ENCODE peak calls at places on chromosomes 11 and 22, in ten cellular contexts. Z is gastrocnemius medialis, X is tibial nerve, T is HepG2, A is stomach, Q is uterus, V is IMR-90, N is sigmoid colon, B is HCT116, O is transverse colon. C is an unnamed sample.

GRCh38 chr11:31295308-31295707 is 74.2 kb downstream of the DCDC1 start:
- DNase-seq in O (no peak), V (no peak), B (no peak), N (no peak), Q (no peak), A (no peak), T (no peak), Z (no peak), X (no peak), C (no peak)

GRCh38 chr22:19595532-19595931 is 71.3 kb upstream of the CLDN5 start:
- DNase-seq in B (no peak), O (no peak), V (no peak), Z (no peak), X (no peak), Q (no peak), N (no peak), T (no peak), A (no peak), C (no peak)

GRCh38 chr11:69787457-69787856 is 12.3 kb upstream of the FGF4 start:
- DNase-seq in N (no peak), O (no peak), Q (no peak), T (no peak), B (no peak), A (no peak), V (no peak), X (no peak), Z (no peak), C (no peak)

GRCh38 chr11:23897453-23898289 is 599.2 kb upstream of the LUZP2 start:
- DNase-seq in N (no peak), Z (no peak), O (no peak), X (no peak), V (peak; percentile 94), T (no peak), Q (no peak), A (no peak), B (no peak), C (no peak)

GRCh38 chr22:38467904-38468760 is at the start of gene KDELR3:
- DNase-seq in V (peak; percentile 71), O (peak; percentile 80), B (peak; percentile 15), Z (no peak), A (peak; percentile 72), T (no peak), N (peak; percentile 80), Q (peak; percentile 57), X (peak; percentile 26), C (no peak)

GRCh38 chr22:20130739-20131592 is 638 bp upstream of the ZDHHC8 start:
- DNase-seq in Q (peak; percentile 83), O (peak; percentile 89), N (peak; percentile 94), X (peak; percentile 70), V (peak; percentile 61), Z (peak; percentile 81), B (peak; percentile 24), T (peak; percentile 28), A (peak; percentile 89), C (peak; percentile 31)

GRCh38 chr11:22115470-22116037 is 77.3 kb upstream of the ANO5 start:
- DNase-seq in N (no peak), Z (peak; percentile 37), Q (no peak), A (no peak), B (no peak), V (no peak), X (no peak), T (no peak), O (no peak), C (no peak)

GRCh38 chr11:9922806-9923205 is 258.9 kb downstream of the SWAP70 start:
- DNase-seq in V (no peak), N (no peak), Q (no peak), O (no peak), X (no peak), T (no peak), A (no peak), B (no peak), Z (no peak), C (no peak)

GRCh38 chr22:29096736-29097669 is 24.2 kb downstream of the KREMEN1 start:
- DNase-seq in A (peak; percentile 64), Z (peak; percentile 22), B (no peak), Q (no peak), X (no peak), O (no peak), T (peak; percentile 99), V (peak; percentile 30), N (no peak), C (no peak)

DNA sequence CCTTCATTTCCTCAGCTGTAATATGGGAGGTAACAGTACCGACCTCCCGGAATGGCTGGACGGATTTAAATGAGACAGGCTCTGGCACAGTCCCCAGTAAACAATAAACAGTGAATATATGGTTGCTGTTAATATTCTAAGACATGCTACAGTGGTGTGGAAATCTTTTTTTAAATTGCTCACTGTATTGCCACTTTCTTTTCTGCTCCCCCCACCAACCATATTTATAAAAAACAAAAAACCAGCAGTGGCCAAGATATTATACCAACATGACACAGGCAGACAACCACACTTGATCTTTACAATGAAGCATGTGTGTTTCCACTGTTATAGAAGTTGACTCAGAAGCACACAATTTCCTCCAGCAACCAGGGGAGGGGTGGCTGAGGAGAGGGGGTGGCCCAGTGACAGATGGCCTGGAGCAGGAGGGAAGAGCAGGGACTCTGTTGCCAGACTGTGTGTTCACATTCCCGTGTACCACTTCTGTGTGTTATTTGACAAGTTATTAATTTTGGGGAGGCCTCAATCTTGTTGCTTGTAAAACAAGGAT is 14.9 kb downstream of the CD59 start:
- DNase-seq in X (no peak), A (no peak), V (peak; percentile 79), T (no peak), B (no peak), O (no peak), Z (peak; percentile 75), Q (no peak), N (no peak), C (no peak)
- TF ChIP-seq POLR2A in X (no peak), A (no peak), V (no peak), T (no peak), B (no peak), O (no peak), Z (no peak), Q (no peak), N (no peak), C (no peak)

GRCh38 chr11:887589-887988 is 23.0 kb downstream of the CHID1 start:
- DNase-seq in O (no peak), Z (no peak), V (no peak), N (no peak), T (no peak), A (no peak), Q (no peak), X (no peak), B (no peak), C (no peak)
- TF ChIP-seq POLR2A in O (no peak), Z (no peak), V (no peak), N (no peak), T (no peak), A (no peak), Q (no peak), X (no peak), B (no peak), C (no peak)

GRCh38 chr11:102109896-102110760 is at the start of gene YAP1:
- DNase-seq in N (peak; percentile 94), Q (peak; percentile 88), B (peak; percentile 77), V (peak; percentile 91), Z (peak; percentile 78), A (peak; percentile 88), O (peak; percentile 89), X (peak; percentile 71), T (peak; percentile 83), C (no peak)
- TF ChIP-seq POLR2A in N (peak; percentile 28), Q (peak; percentile 78), B (peak; percentile 37), V (peak; percentile 61), Z (peak; percentile 75), A (no peak), O (peak; percentile 63), X (peak; percentile 61), T (peak; percentile 71), C (peak; percentile 57)

DNA sequence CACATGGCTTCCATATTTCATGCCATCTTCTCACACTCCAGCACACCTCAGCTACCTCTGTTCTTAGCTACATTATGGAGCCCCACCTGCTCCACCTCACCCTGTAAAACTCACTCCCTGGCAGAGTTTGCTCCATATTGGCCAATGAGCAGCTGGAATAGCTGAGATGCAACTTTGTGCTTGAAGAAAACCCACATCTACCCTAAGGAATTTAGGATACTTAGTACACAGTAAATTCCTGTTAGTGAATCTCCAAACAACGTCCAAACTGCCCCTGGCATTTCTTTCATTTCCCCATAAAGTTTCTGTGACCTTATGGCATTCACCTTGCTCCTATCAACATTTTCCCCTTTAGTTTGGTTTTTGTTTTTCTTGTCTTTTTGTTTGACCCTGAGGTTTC is 2.2 kb upstream of the VWCE start:
- DNase-seq in Z (no peak), B (no peak), A (no peak), N (no peak), X (no peak), Q (no peak), T (no peak), V (peak; percentile 18), O (no peak), C (no peak)
- TF ChIP-seq POLR2A in Z (no peak), B (no peak), A (no peak), N (no peak), X (no peak), Q (no peak), T (no peak), V (no peak), O (no peak), C (no peak)